ENCODE peak calls at places on chromosome 4, in five cellular contexts. N is GM12878, T is endodermal cell, V is stomach, R is sigmoid colon. S is an unnamed sample.

GRCh38 chr4:164441131-164441530 is 312.8 kb upstream of the SMIM31 start:
- DNase-seq in N (no peak), T (no peak), V (no peak), R (no peak), S (no peak)

GRCh38 chr4:128228778-128229457 is 58.7 kb downstream of the PGRMC2 start:
- DNase-seq in N (no peak), T (no peak), V (no peak), R (no peak), S (no peak)

GRCh38 chr4:181261279-181261678 is 981.9 kb upstream of the TENM3 start:
- DNase-seq in N (no peak), T (peak; percentile 69), V (no peak), R (no peak), S (no peak)

GRCh38 chr4:123599920-123600394 is 203.4 kb downstream of the SPRY1 start:
- DNase-seq in N (peak; percentile 85), T (peak; percentile 82), V (peak; percentile 62), R (peak; percentile 79), S (peak; percentile 73)

GRCh38 chr4:86403575-86403974 is 43.7 kb upstream of the MAPK10 start:
- DNase-seq in N (no peak), T (peak; percentile 55), V (no peak), R (no peak), S (no peak)

GRCh38 chr4:64781737-64782326 is 372.6 kb upstream of the TECRL start:
- DNase-seq in N (no peak), T (no peak), V (no peak), R (no peak), S (no peak)

GRCh38 chr4:16224264-16224663 is 2.0 kb downstream of the TAPT1 start:
- DNase-seq in N (no peak), T (peak; percentile 71), V (no peak), R (no peak), S (no peak)

GRCh38 chr4:40918330-40918729 is 168.6 kb downstream of the NSUN7 start:
- DNase-seq in N (no peak), T (no peak), V (peak; percentile 48), R (peak; percentile 87), S (peak; percentile 52)

GRCh38 chr4:140926672-140927071 is 170.5 kb upstream of the TBC1D9 start:
- DNase-seq in N (no peak), T (no peak), V (no peak), R (no peak), S (no peak)

GRCh38 chr4:178306565-178306964 is 864.3 kb upstream of the AGA start:
- DNase-seq in N (no peak), T (peak; percentile 59), V (no peak), R (no peak), S (no peak)

GRCh38 chr4:122285285-122285684 is 93.5 kb upstream of the ADAD1 start:
- DNase-seq in N (no peak), T (no peak), V (no peak), R (no peak), S (no peak)
- H3K36me3 ChIP-seq in N (peaks cover 2% of the 10 kb centered on the region), T (peaks cover 43% of the 10 kb centered on the region), V (peaks cover 89% of the 10 kb centered on the region), R (no peaks in the 10 kb centered on the region), S (peaks cover 71% of the 10 kb centered on the region)

GRCh38 chr4:2500547-2500946 is 31.6 kb downstream of the RNF4 start:
- DNase-seq in N (no peak), T (no peak), V (no peak), R (no peak), S (no peak)

GRCh38 chr4:2503809-2504208 is 32.6 kb upstream of the FAM193A start:
- DNase-seq in N (no peak), T (no peak), V (no peak), R (no peak), S (no peak)

GRCh38 chr4:2497324-2497723 is 28.4 kb downstream of the RNF4 start:
- DNase-seq in N (no peak), T (no peak), V (no peak), R (no peak), S (no peak)

GRCh38 chr4:2497931-2498330 is 29.0 kb downstream of the RNF4 start:
- DNase-seq in N (peak; percentile 90), T (no peak), V (no peak), R (peak; percentile 66), S (no peak)

GRCh38 chr4:2501034-2501594 is 32.2 kb downstream of the RNF4 start:
- DNase-seq in N (no peak), T (no peak), V (no peak), R (no peak), S (no peak)
- H3K36me3 ChIP-seq in N (peaks cover 50% of the 10 kb centered on the region), T (peaks cover 86% of the 10 kb centered on the region), V (peaks cover 95% of the 10 kb centered on the region), R (peaks cover 14% of the 10 kb centered on the region), S (no peaks in the 10 kb centered on the region)

DNA sequence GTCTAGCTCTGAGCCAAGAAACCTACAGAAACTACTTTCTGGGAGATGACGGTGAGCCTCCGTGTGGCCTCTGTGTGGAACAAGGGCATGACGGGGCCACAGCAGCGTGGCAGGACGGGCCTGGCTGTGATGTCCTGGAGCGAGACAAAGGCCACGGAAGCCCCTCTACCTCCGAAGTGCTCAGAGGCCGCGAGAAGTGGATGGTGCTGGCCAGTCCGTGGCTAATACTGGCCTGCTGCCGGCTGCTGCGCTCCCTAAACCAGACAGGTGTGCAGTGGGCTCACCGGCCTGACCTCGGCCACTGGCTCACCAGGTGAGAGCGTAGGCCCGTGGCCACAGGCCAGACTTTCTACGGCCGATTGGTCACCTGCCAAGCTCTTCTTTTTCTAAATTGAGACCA is 24.6 kb downstream of the PIGG start:
- DNase-seq in N (no peak), T (no peak), V (no peak), R (no peak), S (no peak)
- H3K36me3 ChIP-seq in N (peaks cover 16% of the 10 kb centered on the region), T (peaks cover 72% of the 10 kb centered on the region), V (peaks cover 97% of the 10 kb centered on the region), R (peaks cover 10% of the 10 kb centered on the region), S (peaks cover 4% of the 10 kb centered on the region)

GRCh38 chr4:906311-907102 is 25.6 kb downstream of the GAK start:
- DNase-seq in N (no peak), T (no peak), V (no peak), R (no peak), S (no peak)

GRCh38 chr4:909131-909571 is 23.0 kb downstream of the GAK start:
- DNase-seq in N (no peak), T (no peak), V (no peak), R (no peak), S (peak; percentile 66)

GRCh38 chr4:909821-910220 is 22.3 kb downstream of the GAK start:
- DNase-seq in N (no peak), T (no peak), V (no peak), R (no peak), S (no peak)

GRCh38 chr4:907103-907400 is 25.1 kb downstream of the GAK start:
- DNase-seq in N (no peak), T (no peak), V (no peak), R (no peak), S (no peak)

GRCh38 chr4:907691-908437 is 24.3 kb downstream of the GAK start:
- DNase-seq in N (no peak), T (no peak), V (no peak), R (no peak), S (no peak)
- H3K36me3 ChIP-seq in N (peaks cover 11% of the 10 kb centered on the region), T (peaks cover 9% of the 10 kb centered on the region), V (peaks cover 95% of the 10 kb centered on the region), R (peaks cover 9% of the 10 kb centered on the region), S (no peaks in the 10 kb centered on the region)

GRCh38 chr4:189548484-189549160 is 392.1 kb upstream of the FRG1 start:
- DNase-seq in N (no peak), T (no peak), V (no peak), R (no peak), S (no peak)

GRCh38 chr4:189547537-189547936 is 393.1 kb upstream of the FRG1 start:
- DNase-seq in N (no peak), T (no peak), V (no peak), R (no peak), S (no peak)
- H3K36me3 ChIP-seq in N (no peaks in the 10 kb centered on the region), T (no peaks in the 10 kb centered on the region), V (no peaks in the 10 kb centered on the region), R (no peaks in the 10 kb centered on the region), S (no peaks in the 10 kb centered on the region)

GRCh38 chr4:80006935-80007744 is 65.9 kb downstream of the ANTXR2 start:
- DNase-seq in N (no peak), T (no peak), V (no peak), R (no peak), S (no peak)

GRCh38 chr4:80008351-80008750 is 64.7 kb downstream of the ANTXR2 start:
- DNase-seq in N (no peak), T (no peak), V (no peak), R (no peak), S (no peak)

GRCh38 chr4:80008971-80009370 is 64.1 kb downstream of the ANTXR2 start:
- DNase-seq in N (no peak), T (no peak), V (no peak), R (no peak), S (no peak)

GRCh38 chr4:80005863-80006262 is 67.2 kb downstream of the ANTXR2 start:
- DNase-seq in N (no peak), T (no peak), V (no peak), R (no peak), S (no peak)

GRCh38 chr4:80007745-80008149 is 65.3 kb downstream of the ANTXR2 start:
- DNase-seq in N (peak; percentile 26), T (no peak), V (no peak), R (no peak), S (no peak)
- H3K36me3 ChIP-seq in N (no peaks in the 10 kb centered on the region), T (peaks cover 5% of the 10 kb centered on the region), V (peaks cover 22% of the 10 kb centered on the region), R (no peaks in the 10 kb centered on the region), S (no peaks in the 10 kb centered on the region)

DNA sequence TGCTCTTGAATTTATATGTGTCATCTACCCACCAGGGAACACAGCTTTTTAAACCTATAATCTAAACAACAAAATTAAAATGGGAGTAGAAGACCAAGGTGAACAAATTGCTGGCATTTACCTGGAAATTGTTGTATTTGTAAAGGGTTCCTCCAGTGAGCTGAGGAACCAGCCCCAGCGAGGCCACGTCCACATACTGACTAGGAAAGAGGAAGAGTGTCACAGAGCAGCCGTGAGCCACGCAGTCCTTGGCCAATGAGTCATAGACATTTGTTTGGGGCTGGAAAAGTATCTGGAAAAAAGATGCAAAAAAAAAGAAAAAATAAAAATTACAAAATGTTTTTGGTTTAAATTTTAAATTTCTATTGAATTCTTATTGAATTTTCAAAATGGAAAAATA is 58.7 kb downstream of the METTL14 start:
- DNase-seq in N (no peak), T (no peak), V (no peak), R (no peak), S (peak; percentile 54)
- H3K36me3 ChIP-seq in N (peaks cover 27% of the 10 kb centered on the region), T (peaks cover 59% of the 10 kb centered on the region), V (peaks cover 81% of the 10 kb centered on the region), R (no peaks in the 10 kb centered on the region), S (peaks cover 84% of the 10 kb centered on the region)

GRCh38 chr4:2881431-2881830 is 37.8 kb downstream of the ADD1 start:
- DNase-seq in N (no peak), T (no peak), V (no peak), R (no peak), S (no peak)
- H3K36me3 ChIP-seq in N (peaks cover 32% of the 10 kb centered on the region), T (peaks cover 86% of the 10 kb centered on the region), V (peaks cover 79% of the 10 kb centered on the region), R (peaks cover 3% of the 10 kb centered on the region), S (peaks cover 82% of the 10 kb centered on the region)